ENCODE peak calls at places on chromosomes 16 and 17, in eight cellular contexts. B is activated CD8-positive, alpha-beta T cell treated with anti-CD3 and anti-CD28 coated beads for 36 hours; U is ascending aorta; X is type B pancreatic cell; P is K562; I is BE2C; Y is HFF-Myc; H is fibroblast of the aortic adventitia. C is an unnamed sample.

GRCh38 chr16:19753815-19754643 is 36.0 kb downstream of the IQCK start:
- DNase-seq in P (no peak), H (peak; percentile 98), I (no peak), X (no peak), Y (no peak), B (no peak), U (peak; percentile 64), C (no peak)

GRCh38 chr16:6218855-6219254 is 1113.8 kb upstream of the RBFOX1 start:
- DNase-seq in Y (no peak), P (no peak), I (no peak), U (no peak), H (no peak), B (no peak), X (no peak), C (no peak)

GRCh38 chr17:58330997-58331814 is 2.6 kb upstream of the TSPOAP1 start:
- DNase-seq in X (no peak), Y (no peak), P (peak; percentile 92), H (no peak), B (peak; percentile 87), U (no peak), I (no peak), C (no peak)

GRCh38 chr17:33112763-33113162 is 121.1 kb downstream of the SPACA3 start:
- DNase-seq in P (no peak), U (no peak), H (peak; percentile 46), X (no peak), Y (no peak), B (no peak), I (no peak), C (no peak)

GRCh38 chr16:30903596-30903995 is 7.2 kb downstream of the CTF1 start:
- DNase-seq in X (no peak), Y (peak; percentile 58), I (no peak), B (peak; percentile 27), H (peak; percentile 14), U (peak; percentile 78), P (peak; percentile 43), C (no peak)

GRCh38 chr17:47066841-47067682 is 88.0 kb upstream of the RPRML start:
- DNase-seq in H (peak; percentile 93), U (peak; percentile 86), I (peak; percentile 89), Y (peak; percentile 73), X (peak; percentile 75), P (peak; percentile 94), B (peak; percentile 90), C (peak; percentile 37)

GRCh38 chr17:50916708-50917417 is 50.7 kb upstream of the TOB1 start:
- DNase-seq in X (no peak), U (no peak), I (no peak), Y (no peak), P (no peak), H (peak; percentile 22), B (peak; percentile 34), C (no peak)

GRCh38 chr17:82493517-82493840 is 26.1 kb upstream of the FOXK2 start:
- DNase-seq in Y (no peak), B (no peak), I (no peak), H (no peak), U (no peak), X (no peak), P (no peak), C (no peak)

GRCh38 chr16:22624038-22624656 is 113.5 kb downstream of the NPIPB5 start:
- DNase-seq in U (no peak), B (no peak), I (peak; percentile 28), X (no peak), P (no peak), H (no peak), Y (no peak), C (no peak)

DNA sequence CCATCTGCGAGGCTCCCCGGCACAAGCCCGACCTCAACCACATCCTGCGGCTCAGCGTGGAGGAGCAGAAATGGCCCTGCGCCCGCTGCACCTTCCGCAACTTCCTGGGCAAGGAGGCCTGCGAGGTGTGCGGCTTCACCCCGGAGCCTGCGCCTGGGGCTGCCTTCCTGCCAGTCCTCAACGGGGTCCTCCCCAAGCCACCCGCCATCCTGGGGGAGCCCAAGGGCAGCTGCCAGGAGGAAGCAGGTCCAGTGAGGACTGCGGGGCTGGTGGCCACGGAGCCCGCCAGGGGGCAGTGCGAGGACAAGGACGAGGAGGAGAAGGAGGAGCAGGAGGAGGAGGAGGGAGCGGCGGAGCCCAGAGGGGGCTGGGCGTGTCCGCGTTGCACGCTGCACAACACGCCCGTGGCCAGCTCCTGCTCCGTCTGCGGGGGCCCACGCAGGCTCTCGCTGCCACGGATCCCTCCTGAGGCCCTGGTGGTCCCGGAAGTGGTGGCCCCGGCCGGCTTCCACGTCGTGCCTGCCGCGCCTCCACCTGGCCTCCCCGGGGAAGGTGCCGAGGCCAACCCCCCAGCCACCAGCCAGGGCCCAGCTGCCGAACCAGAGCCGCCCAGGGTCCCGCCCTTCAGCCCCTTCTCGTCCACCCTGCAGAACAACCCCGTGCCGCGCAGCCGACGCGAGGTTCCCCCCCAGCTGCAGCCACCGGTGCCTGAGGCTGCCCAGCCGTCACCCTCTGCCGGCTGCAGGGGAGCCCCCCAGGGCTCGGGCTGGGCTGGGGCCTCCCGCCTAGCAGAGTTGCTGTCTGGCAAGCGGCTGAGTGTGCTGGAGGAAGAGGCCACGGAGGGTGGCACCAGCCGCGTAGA is 13.1 kb upstream of the PRR35 start:
- DNase-seq in U (no peak), Y (no peak), H (peak; percentile 57), B (peak; percentile 56), X (peak; percentile 85), P (peak; percentile 63), I (peak; percentile 95), C (no peak)
- TF ChIP-seq CTCF in U (peak; percentile 27), Y (peak; percentile 47), H (peak; percentile 64), B (no peak), X (peak; percentile 77), P (peak; percentile 62), I (peak; percentile 89), C (no peak)

GRCh38 chr16:85453-85782 is 7.4 kb downstream of the MPG start:
- DNase-seq in Y (no peak), I (no peak), U (no peak), H (no peak), P (no peak), B (no peak), X (no peak), C (no peak)

GRCh38 chr16:83060-83603 is 5.1 kb downstream of the MPG start:
- DNase-seq in P (no peak), Y (no peak), U (no peak), I (no peak), B (no peak), X (no peak), H (no peak), C (no peak)

GRCh38 chr16:85865-86264 is 7.8 kb downstream of the MPG start:
- DNase-seq in H (no peak), P (no peak), U (no peak), Y (no peak), X (no peak), B (no peak), I (no peak), C (no peak)

GRCh38 chr16:84718-85452 is 6.9 kb downstream of the MPG start:
- DNase-seq in P (no peak), I (peak; percentile 35), U (peak; percentile 96), X (no peak), Y (no peak), H (peak; percentile 94), B (peak; percentile 92), C (no peak)

DNA sequence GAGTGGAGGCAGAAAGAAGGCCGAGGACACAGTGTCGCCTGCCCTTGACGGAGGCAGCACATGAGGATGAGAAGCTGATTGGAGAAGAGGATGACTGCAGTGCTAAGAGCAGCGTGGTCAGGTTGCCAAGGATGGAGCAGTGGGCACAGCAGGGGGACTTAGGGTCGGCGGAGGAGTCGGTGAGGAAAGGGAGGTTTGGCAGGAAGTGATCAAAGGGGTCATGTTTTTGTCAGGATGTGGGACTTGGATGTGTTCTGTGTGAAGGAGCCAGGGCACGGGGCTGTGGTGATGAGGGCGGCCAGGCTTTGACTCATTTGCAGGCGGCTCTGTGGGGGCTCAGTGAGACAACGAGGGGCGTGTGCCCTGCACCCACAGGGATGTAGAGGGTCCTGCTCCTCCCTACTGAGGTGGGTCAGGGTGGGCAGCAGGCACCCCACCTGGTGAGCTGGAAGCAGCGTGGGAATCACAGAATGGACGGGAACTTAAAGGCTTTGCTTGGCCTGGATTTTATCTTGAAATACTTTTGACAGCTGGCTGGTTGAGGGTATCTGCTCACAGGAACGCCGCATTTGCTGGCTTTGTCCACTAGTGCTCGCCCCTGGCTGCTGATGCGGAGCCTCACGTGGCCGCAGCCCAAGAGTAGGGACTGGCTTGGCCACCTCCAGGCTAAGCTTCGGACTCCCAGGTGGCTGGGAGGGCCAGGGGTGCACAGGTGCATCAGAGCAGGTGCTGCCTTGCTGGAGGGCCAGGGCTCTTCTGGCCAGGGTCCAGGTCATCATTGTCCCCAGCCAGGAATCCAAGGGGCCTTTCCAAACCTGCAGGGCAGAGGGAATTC is 6.0 kb downstream of the MPG start:
- DNase-seq in P (no peak), U (no peak), B (peak; percentile 70), I (no peak), Y (no peak), X (no peak), H (peak; percentile 70), C (no peak)
- TF ChIP-seq CTCF in P (peak; percentile 11), U (no peak), B (no peak), I (peak; percentile 13), Y (no peak), X (peak; percentile 17), H (peak; percentile 31), C (no peak)

GRCh38 chr16:17566075-17566474 is 95.3 kb upstream of the XYLT1 start:
- DNase-seq in P (no peak), B (no peak), Y (no peak), H (no peak), U (no peak), I (no peak), X (no peak), C (no peak)

GRCh38 chr16:17566656-17567450 is 96.1 kb upstream of the XYLT1 start:
- DNase-seq in H (no peak), Y (no peak), U (no peak), X (no peak), P (no peak), B (no peak), I (no peak), C (no peak)

GRCh38 chr16:17567455-17567854 is 96.7 kb upstream of the XYLT1 start:
- DNase-seq in P (no peak), I (no peak), X (no peak), B (no peak), H (no peak), Y (no peak), U (no peak), C (no peak)

GRCh38 chr16:17564856-17565255 is 94.1 kb upstream of the XYLT1 start:
- DNase-seq in I (no peak), H (no peak), P (no peak), U (no peak), X (no peak), Y (no peak), B (no peak), C (no peak)

GRCh38 chr16:17565605-17566004 is 94.8 kb upstream of the XYLT1 start:
- DNase-seq in X (no peak), B (no peak), H (no peak), P (no peak), I (no peak), Y (no peak), U (no peak), C (no peak)
- TF ChIP-seq CTCF in X (peak; percentile 31), B (peak; percentile 25), H (no peak), P (peak; percentile 7), I (no peak), Y (peak; percentile 21), U (no peak), C (no peak)

DNA sequence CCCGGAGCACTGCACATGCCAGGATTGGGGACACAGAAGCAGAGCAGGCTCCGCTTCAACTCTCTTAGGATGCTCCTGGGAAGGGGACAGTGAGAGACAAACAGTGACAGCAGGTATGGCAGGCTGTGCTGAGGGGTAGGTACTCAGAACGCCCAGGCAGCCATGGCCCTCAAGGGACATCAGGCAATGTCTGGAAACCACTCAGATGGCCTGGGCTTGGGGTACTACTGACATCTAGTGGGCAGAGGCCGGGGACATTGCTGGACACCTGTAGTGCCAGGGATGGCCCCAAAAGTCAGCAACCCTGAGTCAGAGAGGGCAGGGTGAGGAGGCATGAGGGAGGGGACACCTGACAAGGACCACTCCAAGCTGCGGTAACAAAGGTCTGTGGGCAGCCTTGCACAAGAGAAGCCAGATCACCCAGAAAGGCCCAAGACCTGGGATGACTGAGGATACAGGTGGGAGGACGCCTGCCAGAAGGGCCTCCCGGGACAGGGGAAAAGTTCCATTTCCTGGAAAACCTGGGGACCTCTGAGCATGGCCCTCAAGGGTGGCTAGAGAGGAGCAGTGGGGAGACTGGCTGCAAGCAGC is 21.2 kb downstream of the PEMT start:
- DNase-seq in H (peak; percentile 40), Y (no peak), X (no peak), P (no peak), U (no peak), I (peak; percentile 63), B (peak; percentile 12), C (no peak)
- TF ChIP-seq CTCF in H (peak; percentile 46), Y (peak; percentile 45), X (peak; percentile 63), P (peak; percentile 29), U (peak; percentile 56), I (peak; percentile 59), B (no peak), C (no peak)